ENCODE peak calls at places on chromosomes 11 and 22, in seven cellular contexts. B is HepG2, J is SK-N-SH, L is GM12878, F is GM12892, W is H1, R is K562. A is an unnamed sample.
A peak's percentile ranks its signal among the peaks of the same experiment; 100 is the strongest.

GRCh38 chr11:113681711-113682410 is 24.2 kb downstream of the TMPRSS5 start:
- DNase-seq in B (no peak), J (no peak), L (no peak), F (no peak), W (peak; percentile 44), R (peak; percentile 53), A (no peak)

GRCh38 chr11:6438979-6439571 is 1.7 kb downstream of the HPX start:
- DNase-seq in B (peak; percentile 67), J (peak; percentile 64), L (no peak), F (no peak), W (peak; percentile 54), R (peak; percentile 33), A (no peak)

GRCh38 chr11:127070808-127071207 is 70.2 kb upstream of the KIRREL3 start:
- DNase-seq in B (no peak), J (no peak), L (no peak), F (no peak), W (peak; percentile 14), R (no peak), A (no peak)

GRCh38 chr11:74288161-74288560 is 23.3 kb downstream of the P4HA3 start:
- DNase-seq in B (no peak), J (no peak), L (no peak), F (no peak), W (no peak), R (no peak), A (no peak)

GRCh38 chr11:124536520-124536919 is 6.9 kb downstream of the OR8B12 start:
- DNase-seq in B (peak; percentile 69), J (no peak), L (no peak), F (no peak), W (peak; percentile 59), R (no peak), A (no peak)

GRCh38 chr22:43298062-43298801 is 44.9 kb downstream of the SCUBE1 start:
- DNase-seq in B (no peak), J (peak; percentile 78), L (no peak), F (no peak), W (no peak), R (peak; percentile 19), A (no peak)

GRCh38 chr22:50292643-50293440 is 14.6 kb downstream of the PLXNB2 start:
- DNase-seq in B (no peak), J (no peak), L (no peak), F (no peak), W (peak; percentile 65), R (no peak), A (no peak)

GRCh38 chr11:120001161-120002135 is 136.5 kb downstream of the TRIM29 start:
- DNase-seq in B (no peak), J (peak; percentile 67), L (no peak), F (no peak), W (no peak), R (no peak), A (no peak)

GRCh38 chr11:132114185-132114584 is 743.8 kb downstream of the NTM start:
- DNase-seq in B (no peak), J (peak; percentile 60), L (no peak), F (no peak), W (no peak), R (no peak), A (no peak)

GRCh38 chr11:66607126-66607834 is 9.2 kb upstream of the RBM14 start:
- DNase-seq in B (peak; percentile 82), J (no peak), L (no peak), F (no peak), W (no peak), R (no peak), A (no peak)

GRCh38 chr22:19862616-19863246 is 8.1 kb upstream of the GNB1L start:
- DNase-seq in B (no peak), J (no peak), L (no peak), F (no peak), W (no peak), R (no peak), A (no peak)

GRCh38 chr11:112132737-112133136 is 31.2 kb downstream of the IL18 start:
- DNase-seq in B (no peak), J (no peak), L (no peak), F (no peak), W (no peak), R (no peak), A (no peak)

GRCh38 chr22:28143206-28143605 is 224.2 kb upstream of the PITPNB start:
- DNase-seq in B (no peak), J (no peak), L (no peak), F (no peak), W (no peak), R (no peak), A (no peak)

GRCh38 chr22:37681001-37681424 is 5.1 kb upstream of the NOL12 start:
- DNase-seq in B (no peak), J (no peak), L (no peak), F (no peak), W (no peak), R (no peak), A (no peak)

GRCh38 chr11:128477811-128478210 is 109.5 kb downstream of the ETS1 start:
- DNase-seq in B (no peak), J (no peak), L (no peak), F (no peak), W (no peak), R (no peak), A (no peak)

GRCh38 chr11:10451399-10452116 is 3.5 kb upstream of the AMPD3 start:
- DNase-seq in B (no peak), J (no peak), L (no peak), F (no peak), W (no peak), R (no peak), A (no peak)

GRCh38 chr11:60777572-60777971 is 7.6 kb upstream of the MS4A10 start:
- DNase-seq in B (peak; percentile 37), J (no peak), L (no peak), F (no peak), W (no peak), R (no peak), A (no peak)

GRCh38 chr22:22848364-22848866 is 39.2 kb upstream of the IGLL5 start:
- DNase-seq in B (peak; percentile 50), J (peak; percentile 63), L (no peak), F (no peak), W (peak; percentile 88), R (peak; percentile 99), A (no peak)
- TF ChIP-seq TAF1 in B (no peak), J (no peak), L (no peak), F (no peak), W (no peak), R (no peak), A (no peak)

GRCh38 chr22:32206774-32207758 is 2.2 kb upstream of the RFPL2 start:
- DNase-seq in B (peak; percentile 41), J (peak; percentile 32), L (no peak), F (no peak), W (peak; percentile 61), R (no peak), A (no peak)
- TF ChIP-seq TAF1 in B (no peak), J (no peak), L (no peak), F (no peak), W (peak; percentile 16), R (no peak), A (no peak)

GRCh38 chr11:47791774-47792173 is 24.6 kb upstream of the FNBP4 start:
- DNase-seq in B (no peak), J (no peak), L (no peak), F (no peak), W (no peak), R (no peak), A (no peak)
- TF ChIP-seq TAF1 in B (no peak), J (no peak), L (no peak), F (no peak), W (no peak), R (no peak), A (no peak)

DNA sequence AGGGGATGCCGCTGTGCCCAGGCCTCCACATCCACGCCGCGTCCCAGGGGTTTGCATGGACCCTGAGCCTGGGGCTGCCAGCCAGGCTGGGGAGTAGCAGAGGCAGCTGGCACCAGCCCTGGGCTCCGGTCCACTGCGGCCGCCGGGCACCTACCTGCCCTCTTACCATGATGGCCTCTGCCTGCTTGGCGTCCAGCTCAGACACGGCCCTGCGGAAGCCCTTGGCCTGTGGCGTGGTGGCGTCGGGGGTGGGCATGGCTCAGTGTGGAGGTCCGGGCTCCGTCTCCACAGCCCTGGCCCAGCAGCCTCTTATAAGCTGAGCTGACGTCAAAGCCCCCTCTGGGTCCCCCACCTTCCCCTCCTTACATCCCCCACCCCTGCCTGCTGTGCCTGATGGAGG is at the start of gene TH:
- DNase-seq in B (no peak), J (no peak), L (no peak), F (no peak), W (no peak), R (no peak), A (no peak)
- TF ChIP-seq TAF1 in B (no peak), J (no peak), L (no peak), F (no peak), W (no peak), R (no peak), A (no peak)